ENCODE peak calls at places on chromosomes 16 and 17, in eight cellular contexts. D is NCI-H1417, W is NAMALWA, A is SHP77, N is NCI-H2107, T is WTC11, G is T-cell, V is activated T-cell treated with anti-CD3 and anti-CD28 coated beads for 1 hour. R is an unnamed sample.

GRCh38 chr17:78769200-78769773 is 12.8 kb downstream of the CYTH1 start:
- DNase-seq in D (no peak), W (peak), A (no peak), N (no peak), T (no peak), G (no peak), V (no peak), R (no peak)

GRCh38 chr16:87828071-87828971 is 41.0 kb downstream of the SLC7A5 start:
- DNase-seq in D (peak), W (peak), A (no peak), N (peak), T (no peak), G (no peak), V (no peak), R (no peak)

GRCh38 chr17:2849327-2849670 is 53.1 kb downstream of the RAP1GAP2 start:
- DNase-seq in D (no peak), W (no peak), A (no peak), N (no peak), T (peak), G (no peak), V (no peak), R (no peak)

GRCh38 chr17:77257169-77257568 is 116.4 kb downstream of the SEC14L1 start:
- DNase-seq in D (no peak), W (no peak), A (no peak), N (no peak), T (no peak), G (no peak), V (no peak), R (no peak)

GRCh38 chr16:57544129-57544653 is 1.7 kb downstream of the ADGRG5 start:
- DNase-seq in D (no peak), W (peak), A (no peak), N (no peak), T (no peak), G (peak), V (no peak), R (no peak)

GRCh38 chr17:38617074-38617860 is 11.5 kb upstream of the SRCIN1 start:
- DNase-seq in D (peak), W (no peak), A (peak), N (no peak), T (peak), G (no peak), V (no peak), R (no peak)

GRCh38 chr16:4915226-4915761 is 21.7 kb downstream of the PPL start:
- DNase-seq in D (no peak), W (no peak), A (no peak), N (no peak), T (no peak), G (no peak), V (no peak), R (no peak)

GRCh38 chr16:13919330-13919682 is 648 bp upstream of the ERCC4 start:
- DNase-seq in D (peak), W (peak), A (peak), N (no peak), T (no peak), G (no peak), V (no peak), R (no peak)

GRCh38 chr17:68771867-68772515 is 170.8 kb upstream of the FAM20A start:
- DNase-seq in D (peak), W (peak), A (no peak), N (no peak), T (no peak), G (no peak), V (no peak), R (no peak)

GRCh38 chr16:88066680-88067529 is 115.7 kb downstream of the BANP start:
- DNase-seq in D (no peak), W (no peak), A (no peak), N (no peak), T (no peak), G (no peak), V (no peak), R (no peak)

GRCh38 chr16:87608400-87608985 is 6.2 kb downstream of the JPH3 start:
- DNase-seq in D (no peak), W (peak), A (no peak), N (no peak), T (peak), G (peak), V (peak), R (peak)

GRCh38 chr17:53516643-53517042 is 306.1 kb upstream of the KIF2B start:
- DNase-seq in D (peak), W (no peak), A (no peak), N (no peak), T (no peak), G (no peak), V (no peak), R (no peak)

GRCh38 chr17:1158879-1159278 is 20.9 kb downstream of the ABR start:
- DNase-seq in D (no peak), W (no peak), A (no peak), N (no peak), T (no peak), G (no peak), V (no peak), R (no peak)

GRCh38 chr17:38453951-38454421 is 25.7 kb downstream of the ARHGAP23 start:
- DNase-seq in D (peak), W (no peak), A (peak), N (peak), T (no peak), G (no peak), V (no peak), R (no peak)

GRCh38 chr17:17736205-17737183 is 55.2 kb downstream of the RAI1 start:
- DNase-seq in D (no peak), W (no peak), A (no peak), N (no peak), T (no peak), G (no peak), V (no peak), R (no peak)

GRCh38 chr17:49290690-49291326 is 60.2 kb upstream of the PHOSPHO1 start:
- DNase-seq in D (peak), W (peak), A (peak), N (no peak), T (no peak), G (peak), V (no peak), R (no peak)

GRCh38 chr17:1089915-1090314 is 89.9 kb downstream of the ABR start:
- DNase-seq in D (no peak), W (no peak), A (no peak), N (no peak), T (no peak), G (no peak), V (no peak), R (no peak)

GRCh38 chr17:58344047-58344790 is 7.8 kb downstream of the SUPT4H1 start:
- DNase-seq in D (no peak), W (peak), A (no peak), N (no peak), T (no peak), G (peak), V (peak), R (peak)

GRCh38 chr16:67541391-67542263 is 13.0 kb downstream of the RIPOR1 start:
- DNase-seq in D (no peak), W (peak), A (peak), N (no peak), T (no peak), G (no peak), V (no peak), R (no peak)

GRCh38 chr17:81541123-81541522 is 11.0 kb downstream of the FAAP100 start:
- DNase-seq in D (no peak), W (no peak), A (no peak), N (no peak), T (no peak), G (no peak), V (no peak), R (no peak)

GRCh38 chr16:34054137-34054536 is 594.7 kb downstream of the TP53TG3F start:
- DNase-seq in D (no peak), W (no peak), A (no peak), N (no peak), T (no peak), G (no peak), V (no peak), R (no peak)

GRCh38 chr16:77133706-77134105 is 57.3 kb upstream of the MON1B start:
- DNase-seq in D (peak), W (no peak), A (no peak), N (no peak), T (peak), G (no peak), V (no peak), R (no peak)

GRCh38 chr16:10039220-10040096 is 142.8 kb downstream of the GRIN2A start:
- DNase-seq in D (no peak), W (peak), A (no peak), N (no peak), T (peak), G (no peak), V (no peak), R (no peak)

GRCh38 chr16:10583269-10583668 is 2.9 kb upstream of the EMP2 start:
- DNase-seq in D (no peak), W (no peak), A (no peak), N (no peak), T (no peak), G (no peak), V (no peak), R (no peak)

GRCh38 chr17:74746922-74747321 is 1.5 kb upstream of the NHERF1 start:
- DNase-seq in D (no peak), W (no peak), A (no peak), N (no peak), T (no peak), G (peak), V (no peak), R (no peak)

GRCh38 chr17:3385869-3386816 is at the start of gene OR3A2:
- DNase-seq in D (no peak), W (no peak), A (no peak), N (no peak), T (peak), G (no peak), V (no peak), R (peak)

GRCh38 chr17:77824102-77824779 is 134.3 kb upstream of the TNRC6C start:
- DNase-seq in D (no peak), W (no peak), A (no peak), N (no peak), T (no peak), G (no peak), V (no peak), R (no peak)

GRCh38 chr16:89094252-89094901 is 725 bp downstream of the ACSF3 start:
- DNase-seq in D (peak), W (peak), A (no peak), N (no peak), T (no peak), G (no peak), V (no peak), R (no peak)

GRCh38 chr17:42673885-42674754 is 2.7 kb downstream of the PLEKHH3 start:
- DNase-seq in D (no peak), W (peak), A (no peak), N (no peak), T (peak), G (no peak), V (no peak), R (no peak)

GRCh38 chr16:30474062-30474452 is 1.5 kb downstream of the ITGAL start:
- DNase-seq in D (no peak), W (no peak), A (no peak), N (no peak), T (no peak), G (no peak), V (no peak), R (no peak)

GRCh38 chr17:42221886-42222745 is 27.8 kb upstream of the GHDC start:
- DNase-seq in D (peak), W (peak), A (peak), N (peak), T (peak), G (peak), V (peak), R (peak)

GRCh38 chr17:42288985-42289862 is 926 bp downstream of the STAT5A start:
- DNase-seq in D (no peak), W (no peak), A (no peak), N (no peak), T (peak), G (peak), V (peak), R (no peak)

GRCh38 chr16:68400924-68401460 is 47.3 kb downstream of the SMPD3 start:
- DNase-seq in D (no peak), W (no peak), A (no peak), N (no peak), T (no peak), G (peak), V (no peak), R (no peak)

GRCh38 chr17:32006957-32007462 is at the start of gene LRRC37B:
- DNase-seq in D (peak), W (peak), A (peak), N (peak), T (peak), G (peak), V (peak), R (peak)

GRCh38 chr16:67993207-67994036 is 5.9 kb downstream of the DPEP2 start:
- DNase-seq in D (no peak), W (peak), A (peak), N (peak), T (peak), G (peak), V (peak), R (peak)